ENCODE peak calls at places on chromosomes 1 and 21, in nine cellular contexts. G is Calu3; W is Panc1; S is mucosa of gallbladder; O is stimulated activated CD8-positive, alpha-beta memory T cell treated with anti-CD3 and anti-CD28 coated beads, Interleukin-15, amount 100 ng/mL, for 24 hours; J is GDM1; D is GM12891; I is activated T-cell treated with anti-CD3 and anti-CD28 coated beads for 24 hours; Q is activated T-helper 1 cell treated with anti-CD3 and anti-CD28 coated beads, Interleukin-12 subunit alpha, Interleukin-12 subunit beta, Interleukin-2, Interleukin-4 antibody, amounts not matched to agents 30 ng/mL and 10 ng/mL and 1 ng/mL, durations not matched to agents 14 hours and 24 hours and 36 hours. N is an unnamed sample.

GRCh38 chr1:245045087-245045881 is 109.5 kb upstream of the KIF26B start:
- DNase-seq in G (peak; percentile 39), W (no peak), S (peak; percentile 44), O (no peak), J (no peak), D (no peak), I (no peak), Q (no peak), N (no peak)

GRCh38 chr1:151282883-151283725 is 1.0 kb downstream of the ZNF687 start:
- DNase-seq in G (peak; percentile 25), W (no peak), S (peak; percentile 26), O (no peak), J (peak; percentile 32), D (no peak), I (no peak), Q (no peak), N (no peak)

GRCh38 chr21:36038701-36039497 is 21.4 kb downstream of the SETD4 start:
- DNase-seq in G (no peak), W (no peak), S (no peak), O (no peak), J (no peak), D (no peak), I (no peak), Q (no peak), N (no peak)

GRCh38 chr1:165352109-165352441 is 4.4 kb downstream of the LMX1A start:
- DNase-seq in G (no peak), W (no peak), S (no peak), O (no peak), J (no peak), D (no peak), I (no peak), Q (no peak), N (no peak)

GRCh38 chr1:172637522-172637921 is 21.4 kb upstream of the FASLG start:
- DNase-seq in G (no peak), W (no peak), S (no peak), O (no peak), J (no peak), D (no peak), I (peak; percentile 39), Q (no peak), N (no peak)

GRCh38 chr21:41397416-41397815 is 28.6 kb upstream of the MX1 start:
- DNase-seq in G (no peak), W (no peak), S (no peak), O (no peak), J (no peak), D (no peak), I (no peak), Q (no peak), N (no peak)

GRCh38 chr1:240941706-240942370 is 329.9 kb upstream of the GREM2 start:
- DNase-seq in G (no peak), W (no peak), S (no peak), O (no peak), J (no peak), D (no peak), I (no peak), Q (no peak), N (no peak)

GRCh38 chr1:182385885-182386853 is 5.4 kb downstream of the GLUL start:
- DNase-seq in G (no peak), W (no peak), S (no peak), O (no peak), J (no peak), D (no peak), I (no peak), Q (no peak), N (no peak)

GRCh38 chr1:75265792-75266191 is 131.6 kb downstream of the LHX8 start:
- DNase-seq in G (peak; percentile 22), W (peak; percentile 27), S (no peak), O (no peak), J (no peak), D (no peak), I (no peak), Q (no peak), N (peak; percentile 4)

GRCh38 chr1:33257759-33258712 is 1.7 kb downstream of the ZNF362 start:
- DNase-seq in G (no peak), W (no peak), S (peak; percentile 65), O (no peak), J (no peak), D (no peak), I (no peak), Q (no peak), N (no peak)

GRCh38 chr1:16944038-16944437 is 22.3 kb downstream of the CROCC start:
- DNase-seq in G (no peak), W (no peak), S (no peak), O (no peak), J (no peak), D (no peak), I (no peak), Q (no peak), N (no peak)

GRCh38 chr1:113886417-113887391 is 677 bp downstream of the BCL2L15 start:
- DNase-seq in G (peak; percentile 11), W (no peak), S (peak; percentile 22), O (no peak), J (no peak), D (no peak), I (no peak), Q (no peak), N (no peak)

GRCh38 chr1:34984435-34985062 is 598 bp downstream of the TMEM35B start:
- DNase-seq in G (no peak), W (no peak), S (peak; percentile 18), O (no peak), J (peak; percentile 55), D (no peak), I (no peak), Q (no peak), N (no peak)

GRCh38 chr1:34872133-34872503 is 12.6 kb upstream of the SMIM12 start:
- DNase-seq in G (no peak), W (no peak), S (no peak), O (no peak), J (no peak), D (no peak), I (no peak), Q (no peak), N (no peak)

GRCh38 chr1:208681878-208682663 is 437.9 kb upstream of the PLXNA2 start:
- DNase-seq in G (no peak), W (no peak), S (no peak), O (no peak), J (no peak), D (no peak), I (no peak), Q (no peak), N (no peak)

GRCh38 chr1:35881850-35882273 is 1.1 kb upstream of the AGO1 start:
- DNase-seq in G (no peak), W (no peak), S (no peak), O (no peak), J (no peak), D (no peak), I (no peak), Q (no peak), N (no peak)

GRCh38 chr1:227729881-227730629 is 5.0 kb downstream of the JMJD4 start:
- DNase-seq in G (peak; percentile 59), W (no peak), S (no peak), O (no peak), J (peak; percentile 22), D (peak; percentile 56), I (no peak), Q (peak; percentile 25), N (no peak)

GRCh38 chr1:164380893-164381292 is 178.1 kb upstream of the PBX1 start:
- DNase-seq in G (no peak), W (no peak), S (no peak), O (no peak), J (no peak), D (no peak), I (no peak), Q (no peak), N (no peak)

GRCh38 chr1:15950763-15951295 is 25.1 kb downstream of the ZBTB17 start:
- DNase-seq in G (no peak), W (no peak), S (no peak), O (peak; percentile 48), J (peak; percentile 6), D (no peak), I (peak; percentile 85), Q (peak; percentile 40), N (no peak)

GRCh38 chr21:28332796-28333195 is 659.9 kb downstream of the LTN1 start:
- DNase-seq in G (no peak), W (no peak), S (no peak), O (no peak), J (no peak), D (no peak), I (no peak), Q (no peak), N (no peak)

GRCh38 chr1:20355101-20355827 is 64.6 kb downstream of the VWA5B1 start:
- DNase-seq in G (no peak), W (no peak), S (no peak), O (no peak), J (no peak), D (no peak), I (no peak), Q (no peak), N (no peak)

GRCh38 chr21:32818411-32818810 is 46.9 kb upstream of the PAXBP1 start:
- DNase-seq in G (no peak), W (no peak), S (no peak), O (no peak), J (no peak), D (no peak), I (no peak), Q (no peak), N (no peak)

GRCh38 chr1:214439352-214440119 is 111.9 kb downstream of the PTPN14 start:
- DNase-seq in G (peak; percentile 64), W (no peak), S (peak; percentile 19), O (no peak), J (peak; percentile 44), D (peak; percentile 21), I (peak; percentile 16), Q (peak; percentile 52), N (peak; percentile 76)

GRCh38 chr1:206447079-206447780 is 23.0 kb upstream of the IKBKE start:
- DNase-seq in G (no peak), W (no peak), S (no peak), O (no peak), J (no peak), D (no peak), I (no peak), Q (no peak), N (no peak)

GRCh38 chr1:112849425-112849966 is 106.5 kb downstream of the SLC16A1 start:
- DNase-seq in G (peak; percentile 24), W (no peak), S (peak; percentile 11), O (no peak), J (no peak), D (peak; percentile 21), I (no peak), Q (no peak), N (no peak)

GRCh38 chr1:27521336-27522147 is 31.6 kb upstream of the WASF2 start:
- DNase-seq in G (no peak), W (no peak), S (no peak), O (no peak), J (peak; percentile 42), D (no peak), I (no peak), Q (no peak), N (no peak)

GRCh38 chr1:99726407-99726806 is 40.0 kb downstream of the FRRS1 start:
- DNase-seq in G (no peak), W (no peak), S (no peak), O (no peak), J (no peak), D (no peak), I (no peak), Q (no peak), N (no peak)

GRCh38 chr1:153688736-153689328 is 10.3 kb downstream of the NPR1 start:
- DNase-seq in G (no peak), W (no peak), S (no peak), O (no peak), J (no peak), D (no peak), I (no peak), Q (no peak), N (no peak)

GRCh38 chr21:42678618-42679295 is 25.3 kb downstream of the PDE9A start:
- DNase-seq in G (no peak), W (no peak), S (no peak), O (no peak), J (no peak), D (no peak), I (no peak), Q (no peak), N (no peak)

GRCh38 chr1:56798053-56798471 is 21.1 kb downstream of the FYB2 start:
- DNase-seq in G (no peak), W (no peak), S (no peak), O (no peak), J (no peak), D (no peak), I (no peak), Q (no peak), N (no peak)

GRCh38 chr1:3620708-3621107 is 4.1 kb upstream of the TPRG1L start:
- DNase-seq in G (no peak), W (no peak), S (no peak), O (no peak), J (no peak), D (no peak), I (no peak), Q (no peak), N (no peak)

N was measured in GM12864.